ENCODE peak calls at places on chromosomes 12 and 14, in eight cellular contexts. One of them, this sample, is unnamed.

GRCh38 chr12:19248929-19249602 is 119.5 kb downstream of the PLEKHA5 start:
- DNase-seq in B cell: no peak
- DNase-seq in PC-3: no peak
- DNase-seq in H9: no peak
- DNase-seq in pancreas: no peak
- DNase-seq in psoas muscle: no peak
- DNase-seq in esophagus squamous epithelium: no peak
- DNase-seq in HFFc6: peak
- DNase-seq in this sample: no peak

GRCh38 chr12:123106640-123107359 is 44.1 kb downstream of the PITPNM2 start:
- DNase-seq in B cell: peak
- DNase-seq in psoas muscle: peak
- DNase-seq in H9: peak
- DNase-seq in PC-3: peak
- DNase-seq in esophagus squamous epithelium: no peak
- DNase-seq in HFFc6: no peak
- DNase-seq in pancreas: no peak
- DNase-seq in this sample: no peak

GRCh38 chr12:103799504-103800251 is 41.4 kb downstream of the NT5DC3 start:
- DNase-seq in H9: no peak
- DNase-seq in PC-3: peak
- DNase-seq in HFFc6: no peak
- DNase-seq in psoas muscle: peak
- DNase-seq in B cell: no peak
- DNase-seq in esophagus squamous epithelium: no peak
- DNase-seq in pancreas: no peak
- DNase-seq in this sample: no peak

GRCh38 chr14:72540836-72541235 is 353.1 kb downstream of the DPF3 start:
- DNase-seq in PC-3: no peak
- DNase-seq in B cell: no peak
- DNase-seq in HFFc6: no peak
- DNase-seq in esophagus squamous epithelium: no peak
- DNase-seq in pancreas: no peak
- DNase-seq in H9: no peak
- DNase-seq in psoas muscle: no peak
- DNase-seq in this sample: peak

GRCh38 chr12:10101042-10101579 is 2.3 kb upstream of the CLEC1A start:
- DNase-seq in H9: no peak
- DNase-seq in esophagus squamous epithelium: no peak
- DNase-seq in PC-3: no peak
- DNase-seq in HFFc6: peak
- DNase-seq in pancreas: no peak
- DNase-seq in psoas muscle: no peak
- DNase-seq in B cell: no peak
- DNase-seq in this sample: no peak

GRCh38 chr12:2354151-2354991 is 301.6 kb downstream of the CACNA1C start:
- DNase-seq in B cell: no peak
- DNase-seq in H9: no peak
- DNase-seq in esophagus squamous epithelium: no peak
- DNase-seq in HFFc6: no peak
- DNase-seq in PC-3: no peak
- DNase-seq in pancreas: no peak
- DNase-seq in psoas muscle: no peak
- DNase-seq in this sample: no peak

GRCh38 chr14:90774316-90774715 is 41.9 kb downstream of the TTC7B start:
- DNase-seq in pancreas: no peak
- DNase-seq in PC-3: no peak
- DNase-seq in HFFc6: no peak
- DNase-seq in B cell: no peak
- DNase-seq in H9: no peak
- DNase-seq in esophagus squamous epithelium: no peak
- DNase-seq in psoas muscle: no peak
- DNase-seq in this sample: no peak

GRCh38 chr14:44803239-44803905 is 158.4 kb downstream of the KLHL28 start:
- DNase-seq in HFFc6: peak
- DNase-seq in psoas muscle: no peak
- DNase-seq in H9: no peak
- DNase-seq in esophagus squamous epithelium: no peak
- DNase-seq in PC-3: peak
- DNase-seq in B cell: peak
- DNase-seq in pancreas: no peak
- DNase-seq in this sample: peak

GRCh38 chr14:75372260-75372659 is 55.6 kb upstream of the JDP2 start:
- DNase-seq in PC-3: no peak
- DNase-seq in esophagus squamous epithelium: no peak
- DNase-seq in B cell: no peak
- DNase-seq in HFFc6: no peak
- DNase-seq in pancreas: no peak
- DNase-seq in psoas muscle: no peak
- DNase-seq in H9: no peak
- DNase-seq in this sample: no peak

GRCh38 chr14:100582496-100583165 is 4.6 kb downstream of the BEGAIN start:
- DNase-seq in pancreas: no peak
- DNase-seq in H9: no peak
- DNase-seq in HFFc6: no peak
- DNase-seq in B cell: no peak
- DNase-seq in PC-3: no peak
- DNase-seq in esophagus squamous epithelium: no peak
- DNase-seq in psoas muscle: peak
- DNase-seq in this sample: peak

GRCh38 chr12:117171499-117172162 is 18.6 kb downstream of the FBXO21 start:
- DNase-seq in psoas muscle: no peak
- DNase-seq in HFFc6: no peak
- DNase-seq in pancreas: no peak
- DNase-seq in PC-3: no peak
- DNase-seq in B cell: no peak
- DNase-seq in H9: no peak
- DNase-seq in esophagus squamous epithelium: no peak
- DNase-seq in this sample: no peak

GRCh38 chr14:90488256-90488655 is 91.4 kb downstream of the CALM1 start:
- DNase-seq in pancreas: no peak
- DNase-seq in B cell: no peak
- DNase-seq in PC-3: no peak
- DNase-seq in psoas muscle: no peak
- DNase-seq in H9: no peak
- DNase-seq in esophagus squamous epithelium: no peak
- DNase-seq in HFFc6: no peak
- DNase-seq in this sample: no peak

GRCh38 chr12:591571-592505 is 71.4 kb downstream of the NINJ2 start:
- DNase-seq in H9: no peak
- DNase-seq in pancreas: peak
- DNase-seq in B cell: no peak
- DNase-seq in HFFc6: no peak
- DNase-seq in PC-3: no peak
- DNase-seq in esophagus squamous epithelium: no peak
- DNase-seq in psoas muscle: peak
- DNase-seq in this sample: no peak

GRCh38 chr14:96587823-96588385 is 85.7 kb downstream of the PAPOLA start:
- DNase-seq in PC-3: no peak
- DNase-seq in esophagus squamous epithelium: no peak
- DNase-seq in H9: peak
- DNase-seq in B cell: no peak
- DNase-seq in psoas muscle: no peak
- DNase-seq in pancreas: no peak
- DNase-seq in HFFc6: no peak
- DNase-seq in this sample: no peak

GRCh38 chr12:57237952-57238853 is 8.7 kb downstream of the SHMT2 start:
- DNase-seq in PC-3: no peak
- DNase-seq in HFFc6: no peak
- DNase-seq in psoas muscle: peak
- DNase-seq in H9: peak
- DNase-seq in esophagus squamous epithelium: no peak
- DNase-seq in pancreas: no peak
- DNase-seq in B cell: peak
- DNase-seq in this sample: peak
- TF ChIP-seq CTCF in PC-3: no peak
- TF ChIP-seq CTCF in HFFc6: no peak
- TF ChIP-seq CTCF in psoas muscle: no peak
- TF ChIP-seq CTCF in H9: no peak
- TF ChIP-seq CTCF in esophagus squamous epithelium: no peak
- TF ChIP-seq CTCF in pancreas: no peak
- TF ChIP-seq CTCF in B cell: no peak
- TF ChIP-seq CTCF in this sample: no peak

DNA sequence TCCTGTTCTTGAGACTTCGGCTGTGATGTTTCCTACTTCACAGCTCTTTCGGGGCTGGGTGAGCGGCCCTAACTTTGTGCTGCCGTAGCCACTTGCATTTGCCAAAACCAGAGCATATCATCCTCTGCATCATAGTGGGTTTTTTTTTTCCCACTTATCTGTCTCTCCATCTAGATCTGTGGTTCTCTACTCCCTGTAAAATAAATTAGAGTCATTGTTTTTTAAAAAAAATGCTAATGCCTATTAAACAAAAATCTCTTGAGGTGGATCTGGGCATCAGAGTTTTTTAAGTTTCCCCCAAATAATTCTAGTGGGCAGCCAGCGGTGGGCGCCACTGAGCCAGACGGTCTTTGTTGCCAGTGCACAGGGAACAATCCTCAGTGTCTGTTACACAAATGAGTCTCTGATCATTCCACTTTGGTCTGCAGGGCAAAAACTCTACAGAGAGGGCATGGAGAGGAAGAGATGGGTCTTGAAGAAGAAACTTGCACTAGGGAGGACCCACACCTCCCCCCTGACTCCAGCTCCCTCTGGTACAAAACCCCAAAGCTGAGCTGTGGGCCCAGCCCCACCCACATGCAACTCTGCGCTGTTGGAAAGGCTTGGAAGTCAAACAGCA is 62.4 kb upstream of the BCL2L14 start:
- DNase-seq in HFFc6: no peak
- DNase-seq in H9: peak
- DNase-seq in PC-3: no peak
- DNase-seq in B cell: no peak
- DNase-seq in pancreas: no peak
- DNase-seq in esophagus squamous epithelium: no peak
- DNase-seq in psoas muscle: no peak
- DNase-seq in this sample: no peak
- TF ChIP-seq CTCF in HFFc6: peak
- TF ChIP-seq CTCF in H9: peak
- TF ChIP-seq CTCF in PC-3: peak
- TF ChIP-seq CTCF in B cell: peak
- TF ChIP-seq CTCF in pancreas: no peak
- TF ChIP-seq CTCF in esophagus squamous epithelium: no peak
- TF ChIP-seq CTCF in psoas muscle: no peak
- TF ChIP-seq CTCF in this sample: peak

GRCh38 chr12:51589060-51589459 is 2.0 kb upstream of the SCN8A start:
- DNase-seq in PC-3: peak
- DNase-seq in pancreas: no peak
- DNase-seq in B cell: no peak
- DNase-seq in H9: no peak
- DNase-seq in psoas muscle: no peak
- DNase-seq in esophagus squamous epithelium: no peak
- DNase-seq in HFFc6: peak
- DNase-seq in this sample: no peak

GRCh38 chr12:51592034-51592705 is 1.1 kb downstream of the SCN8A start:
- DNase-seq in esophagus squamous epithelium: no peak
- DNase-seq in HFFc6: peak
- DNase-seq in B cell: no peak
- DNase-seq in PC-3: peak
- DNase-seq in H9: no peak
- DNase-seq in pancreas: no peak
- DNase-seq in psoas muscle: no peak
- DNase-seq in this sample: peak

GRCh38 chr12:51589557-51590176 is 1.4 kb upstream of the SCN8A start:
- DNase-seq in esophagus squamous epithelium: no peak
- DNase-seq in pancreas: no peak
- DNase-seq in H9: no peak
- DNase-seq in HFFc6: no peak
- DNase-seq in psoas muscle: no peak
- DNase-seq in PC-3: peak
- DNase-seq in B cell: no peak
- DNase-seq in this sample: peak

GRCh38 chr12:51591020-51591901 is at the start of gene SCN8A:
- DNase-seq in H9: peak
- DNase-seq in pancreas: peak
- DNase-seq in psoas muscle: peak
- DNase-seq in B cell: peak
- DNase-seq in esophagus squamous epithelium: no peak
- DNase-seq in HFFc6: peak
- DNase-seq in PC-3: peak
- DNase-seq in this sample: peak

GRCh38 chr12:51590347-51591019 is 550 bp upstream of the SCN8A start:
- DNase-seq in esophagus squamous epithelium: no peak
- DNase-seq in H9: no peak
- DNase-seq in B cell: peak
- DNase-seq in HFFc6: peak
- DNase-seq in psoas muscle: peak
- DNase-seq in pancreas: peak
- DNase-seq in PC-3: peak
- DNase-seq in this sample: peak
- TF ChIP-seq CTCF in esophagus squamous epithelium: peak
- TF ChIP-seq CTCF in H9: peak
- TF ChIP-seq CTCF in B cell: peak
- TF ChIP-seq CTCF in HFFc6: peak
- TF ChIP-seq CTCF in psoas muscle: peak
- TF ChIP-seq CTCF in pancreas: peak
- TF ChIP-seq CTCF in PC-3: peak
- TF ChIP-seq CTCF in this sample: peak

GRCh38 chr12:67222302-67222701 is 46.9 kb upstream of the CAND1 start:
- DNase-seq in esophagus squamous epithelium: no peak
- DNase-seq in psoas muscle: no peak
- DNase-seq in H9: no peak
- DNase-seq in pancreas: no peak
- DNase-seq in PC-3: peak
- DNase-seq in HFFc6: peak
- DNase-seq in B cell: no peak
- DNase-seq in this sample: no peak
- TF ChIP-seq CTCF in esophagus squamous epithelium: no peak
- TF ChIP-seq CTCF in psoas muscle: no peak
- TF ChIP-seq CTCF in H9: peak
- TF ChIP-seq CTCF in pancreas: no peak
- TF ChIP-seq CTCF in PC-3: peak
- TF ChIP-seq CTCF in HFFc6: peak
- TF ChIP-seq CTCF in B cell: no peak
- TF ChIP-seq CTCF in this sample: peak

DNA sequence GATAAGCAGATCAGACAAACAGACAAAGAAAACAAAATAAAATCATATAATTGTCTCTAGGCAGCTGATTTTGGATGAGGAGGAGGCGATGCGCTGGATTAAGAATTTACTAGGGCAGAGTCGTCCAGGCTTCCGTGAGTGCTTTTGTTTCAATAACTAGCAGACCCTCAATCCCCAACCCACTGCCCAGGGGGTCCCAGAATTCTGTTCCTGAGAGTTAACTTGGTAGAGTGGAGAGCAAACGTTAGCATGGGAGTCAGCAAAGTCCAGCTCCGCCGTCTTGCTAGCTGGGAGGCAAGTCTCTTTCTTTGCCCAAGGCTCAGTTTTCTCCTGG is 95.5 kb upstream of the TBX5 start:
- DNase-seq in esophagus squamous epithelium: no peak
- DNase-seq in PC-3: no peak
- DNase-seq in psoas muscle: no peak
- DNase-seq in pancreas: no peak
- DNase-seq in HFFc6: no peak
- DNase-seq in H9: no peak
- DNase-seq in B cell: no peak
- DNase-seq in this sample: no peak
- TF ChIP-seq CTCF in esophagus squamous epithelium: no peak
- TF ChIP-seq CTCF in PC-3: no peak
- TF ChIP-seq CTCF in psoas muscle: no peak
- TF ChIP-seq CTCF in pancreas: no peak
- TF ChIP-seq CTCF in HFFc6: no peak
- TF ChIP-seq CTCF in H9: no peak
- TF ChIP-seq CTCF in B cell: no peak
- TF ChIP-seq CTCF in this sample: no peak

GRCh38 chr14:58994130-58994529 is 194.3 kb upstream of the DAAM1 start:
- DNase-seq in PC-3: no peak
- DNase-seq in esophagus squamous epithelium: no peak
- DNase-seq in B cell: no peak
- DNase-seq in pancreas: no peak
- DNase-seq in HFFc6: no peak
- DNase-seq in H9: no peak
- DNase-seq in psoas muscle: no peak
- DNase-seq in this sample: no peak
- TF ChIP-seq CTCF in PC-3: no peak
- TF ChIP-seq CTCF in esophagus squamous epithelium: no peak
- TF ChIP-seq CTCF in B cell: no peak
- TF ChIP-seq CTCF in pancreas: no peak
- TF ChIP-seq CTCF in HFFc6: no peak
- TF ChIP-seq CTCF in H9: no peak
- TF ChIP-seq CTCF in psoas muscle: no peak
- TF ChIP-seq CTCF in this sample: no peak